ENCODE peak calls at places on chromosome 14, in four cellular contexts. One of them, this sample, is unnamed.

GRCh38 chr14:75452900-75453816 is 25.3 kb downstream of the JDP2 start:
- DNase-seq in HepG2: peak; percentile 86
- DNase-seq in A549: peak; percentile 56
- DNase-seq in upper lobe of left lung: peak; percentile 48
- DNase-seq in this sample: peak; percentile 83

GRCh38 chr14:40122978-40123648 is 690.9 kb upstream of the FBXO33 start:
- DNase-seq in HepG2: no peak
- DNase-seq in A549: no peak
- DNase-seq in upper lobe of left lung: no peak
- DNase-seq in this sample: no peak

GRCh38 chr14:68781161-68782021 is 11.5 kb downstream of the ZFP36L1 start:
- DNase-seq in HepG2: no peak
- DNase-seq in upper lobe of left lung: peak; percentile 21
- DNase-seq in A549: no peak
- DNase-seq in this sample: peak; percentile 87

GRCh38 chr14:85079842-85080741 is 449.9 kb upstream of the FLRT2 start:
- DNase-seq in HepG2: no peak
- DNase-seq in upper lobe of left lung: no peak
- DNase-seq in A549: no peak
- DNase-seq in this sample: no peak

GRCh38 chr14:96084796-96085195 is 45.6 kb downstream of the C14orf132 start:
- DNase-seq in upper lobe of left lung: no peak
- DNase-seq in A549: no peak
- DNase-seq in HepG2: no peak
- DNase-seq in this sample: peak; percentile 33

GRCh38 chr14:48325486-48325885 is 650.1 kb upstream of the MDGA2 start:
- DNase-seq in HepG2: no peak
- DNase-seq in upper lobe of left lung: no peak
- DNase-seq in A549: no peak
- DNase-seq in this sample: no peak

GRCh38 chr14:68785817-68786490 is 6.9 kb downstream of the ZFP36L1 start:
- DNase-seq in HepG2: no peak
- DNase-seq in upper lobe of left lung: no peak
- DNase-seq in A549: peak; percentile 67
- DNase-seq in this sample: peak; percentile 72

GRCh38 chr14:86035882-86036281 is 505.9 kb downstream of the FLRT2 start:
- DNase-seq in HepG2: peak; percentile 13
- DNase-seq in A549: no peak
- DNase-seq in upper lobe of left lung: no peak
- DNase-seq in this sample: no peak

GRCh38 chr14:104284107-104284592 is 145.8 kb downstream of the KIF26A start:
- DNase-seq in upper lobe of left lung: no peak
- DNase-seq in HepG2: no peak
- DNase-seq in A549: no peak
- DNase-seq in this sample: peak; percentile 56

GRCh38 chr14:104280902-104281767 is 142.7 kb downstream of the KIF26A start:
- DNase-seq in upper lobe of left lung: peak; percentile 18
- DNase-seq in A549: no peak
- DNase-seq in HepG2: no peak
- DNase-seq in this sample: peak; percentile 63

GRCh38 chr14:104283197-104284106 is 145.1 kb downstream of the KIF26A start:
- DNase-seq in A549: no peak
- DNase-seq in upper lobe of left lung: peak; percentile 15
- DNase-seq in HepG2: no peak
- DNase-seq in this sample: peak; percentile 72

GRCh38 chr14:104281768-104282301 is 143.4 kb downstream of the KIF26A start:
- DNase-seq in A549: no peak
- DNase-seq in upper lobe of left lung: peak; percentile 14
- DNase-seq in HepG2: no peak
- DNase-seq in this sample: peak; percentile 66

GRCh38 chr14:104282332-104283196 is 144.2 kb downstream of the KIF26A start:
- DNase-seq in HepG2: no peak
- DNase-seq in upper lobe of left lung: peak; percentile 15
- DNase-seq in A549: no peak
- DNase-seq in this sample: no peak
- TF ChIP-seq POLR2A in HepG2: no peak
- TF ChIP-seq POLR2A in upper lobe of left lung: no peak
- TF ChIP-seq POLR2A in A549: no peak
- TF ChIP-seq POLR2A in this sample: no peak

GRCh38 chr14:56299306-56299984 is 181.2 kb downstream of the PELI2 start:
- DNase-seq in A549: no peak
- DNase-seq in HepG2: no peak
- DNase-seq in upper lobe of left lung: no peak
- DNase-seq in this sample: no peak
- H3K27ac ChIP-seq in A549: no peak overlapping the region
- H3K27ac ChIP-seq in HepG2: no peak overlapping the region
- H3K27ac ChIP-seq in upper lobe of left lung: no peak overlapping the region
- H3K27ac ChIP-seq in this sample: no peak overlapping the region

DNA sequence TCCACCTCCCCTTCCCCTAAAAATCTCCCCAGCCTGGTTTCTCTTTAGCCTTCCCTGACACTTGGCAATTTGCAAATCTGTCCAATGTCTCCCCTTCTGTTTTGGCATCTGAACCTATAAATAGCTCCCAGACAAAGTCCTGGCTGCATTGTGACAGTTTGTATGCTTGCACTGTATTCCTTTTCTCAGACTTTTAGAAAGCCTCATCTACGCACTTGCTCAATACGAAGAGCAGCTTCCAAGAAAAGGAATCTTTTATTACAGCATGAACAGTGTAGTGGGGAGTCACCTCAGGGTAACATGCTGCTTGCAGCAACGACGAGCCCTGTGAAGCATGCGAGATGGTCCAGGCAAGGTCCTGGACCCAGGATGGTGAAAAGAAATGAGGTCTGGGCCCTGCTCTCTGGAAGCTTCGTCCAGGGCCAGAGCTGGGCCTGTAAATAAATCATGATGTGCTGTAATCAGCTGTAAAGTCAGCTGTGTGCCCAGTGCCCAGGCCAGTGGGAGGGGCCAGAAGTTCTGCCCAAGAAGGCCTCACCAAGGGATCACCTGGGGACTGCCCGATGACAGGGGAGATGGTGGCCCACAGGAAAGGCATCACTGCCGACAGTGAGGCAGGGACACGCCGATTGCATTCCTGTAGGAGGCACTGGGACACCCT is 88.3 kb downstream of the RIN3 start:
- DNase-seq in HepG2: no peak
- DNase-seq in A549: no peak
- DNase-seq in upper lobe of left lung: no peak
- DNase-seq in this sample: no peak
- TF ChIP-seq POLR2A in HepG2: no peak
- TF ChIP-seq POLR2A in A549: no peak
- TF ChIP-seq POLR2A in upper lobe of left lung: no peak
- TF ChIP-seq POLR2A in this sample: no peak

GRCh38 chr14:60277605-60278190 is 28.7 kb downstream of the PPM1A start:
- DNase-seq in HepG2: no peak
- DNase-seq in A549: no peak
- DNase-seq in upper lobe of left lung: no peak
- DNase-seq in this sample: no peak
- H3K27ac ChIP-seq in HepG2: no peak overlapping the region
- H3K27ac ChIP-seq in A549: no peak overlapping the region
- H3K27ac ChIP-seq in upper lobe of left lung: no peak overlapping the region
- H3K27ac ChIP-seq in this sample: no peak overlapping the region

DNA sequence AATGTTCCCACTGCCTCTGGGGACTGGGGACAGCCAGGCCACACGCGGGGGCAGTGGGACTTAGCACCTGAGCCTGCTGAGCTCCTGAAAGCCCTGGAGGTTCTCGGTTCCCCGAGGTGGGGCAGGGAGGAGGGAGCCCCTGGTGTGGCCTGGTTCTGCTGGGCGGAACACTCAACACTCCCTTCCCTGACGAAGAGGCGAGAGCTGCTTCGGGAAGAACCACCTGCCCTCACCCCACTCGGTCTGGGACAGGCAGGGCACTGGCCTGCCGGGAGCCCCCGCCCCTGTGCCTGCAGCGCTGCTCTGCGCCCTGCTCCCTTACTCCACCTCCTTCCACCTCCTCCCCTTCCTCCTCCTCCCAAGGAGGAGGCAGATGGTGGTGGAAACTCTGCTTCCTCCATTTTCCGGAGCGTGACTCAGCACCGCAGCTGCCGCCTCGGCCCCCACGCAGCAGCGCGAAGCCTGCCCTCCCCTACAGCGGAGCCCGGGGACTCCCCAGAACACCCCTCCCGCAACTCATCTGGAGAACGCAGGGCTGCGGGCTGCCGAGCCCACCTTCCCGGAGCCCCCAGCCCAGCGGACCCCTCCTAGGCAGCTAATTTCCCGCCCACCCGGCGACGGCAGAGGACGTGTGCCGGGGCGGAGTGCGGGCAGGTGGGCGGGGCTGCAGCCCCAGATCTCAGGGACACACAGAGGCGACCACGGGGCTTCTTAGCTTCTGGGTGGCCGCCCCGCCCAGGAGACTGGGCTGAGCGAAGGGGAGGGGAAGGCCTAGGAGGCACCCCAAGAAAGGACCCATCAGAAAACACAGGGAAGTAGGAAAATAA is 11.7 kb upstream of the INF2 start:
- DNase-seq in HepG2: no peak
- DNase-seq in A549: peak; percentile 75
- DNase-seq in upper lobe of left lung: peak; percentile 82
- DNase-seq in this sample: peak; percentile 90
- TF ChIP-seq POLR2A in HepG2: no peak
- TF ChIP-seq POLR2A in A549: peak; percentile 68
- TF ChIP-seq POLR2A in upper lobe of left lung: peak; percentile 62
- TF ChIP-seq POLR2A in this sample: no peak

This sample was measured in spleen.